ENCODE peak calls at places on chromosomes 12 and 14, in eight cellular contexts. A is neural crest cell; O is GM12865; K is H9; J is CMK; E is HepG2; X is mesendoderm; V is central memory CD8-positive, alpha-beta T cell. D is an unnamed sample.

GRCh38 chr14:75234173-75234855 is 44.3 kb upstream of the FOS start:
- DNase-seq in A (no peak), K (no peak), X (no peak), V (no peak), J (no peak), E (peak), O (no peak), D (peak)

GRCh38 chr14:86802726-86803125 is 1190.3 kb downstream of the GALC start:
- DNase-seq in K (no peak), O (no peak), E (no peak), V (no peak), X (no peak), A (no peak), J (no peak), D (no peak)

GRCh38 chr14:96098309-96098998 is 59.3 kb downstream of the C14orf132 start:
- DNase-seq in J (no peak), E (peak), V (no peak), O (peak), K (peak), X (peak), A (peak), D (peak)

GRCh38 chr14:96497087-96497486 is 5.1 kb upstream of the PAPOLA start:
- DNase-seq in K (no peak), O (peak), X (no peak), E (no peak), V (no peak), A (no peak), J (no peak), D (no peak)

GRCh38 chr12:67394600-67394999 is 125.4 kb downstream of the CAND1 start:
- DNase-seq in E (no peak), X (peak), V (no peak), K (peak), J (no peak), A (no peak), O (no peak), D (no peak)

GRCh38 chr12:115922952-115923564 is 354.4 kb downstream of the MED13L start:
- DNase-seq in X (peak), J (no peak), K (no peak), O (peak), A (no peak), E (peak), V (no peak), D (peak)

GRCh38 chr12:101086490-101086889 is 123.5 kb downstream of the SLC5A8 start:
- DNase-seq in E (no peak), V (no peak), X (peak), O (no peak), A (no peak), J (no peak), K (peak), D (peak)

GRCh38 chr12:107912421-107913004 is 138.0 kb downstream of the ASCL4 start:
- DNase-seq in O (peak), X (peak), V (peak), A (peak), K (peak), J (peak), E (no peak), D (peak)

GRCh38 chr14:29316936-29317335 is 550.3 kb downstream of the FOXG1 start:
- DNase-seq in E (no peak), K (no peak), J (no peak), A (no peak), V (no peak), O (no peak), X (no peak), D (no peak)

GRCh38 chr12:20212658-20213387 is 155.5 kb upstream of the PDE3A start:
- DNase-seq in V (no peak), J (no peak), A (peak), X (peak), E (no peak), K (peak), O (no peak), D (peak)

GRCh38 chr14:51566831-51567582 is 84.7 kb upstream of the FRMD6 start:
- DNase-seq in X (no peak), K (no peak), O (peak), J (no peak), V (no peak), E (no peak), A (no peak), D (no peak)

GRCh38 chr14:35401853-35402252 is 2.7 kb downstream of the NFKBIA start:
- DNase-seq in X (no peak), O (peak), J (no peak), A (no peak), E (no peak), V (no peak), K (no peak), D (no peak)

GRCh38 chr14:64388533-64389243 is 535 bp downstream of the MTHFD1 start:
- DNase-seq in E (peak), K (no peak), A (peak), X (peak), V (no peak), J (no peak), O (no peak), D (peak)

GRCh38 chr12:62792526-62792925 is 142.4 kb downstream of the PPM1H start:
- DNase-seq in O (no peak), V (no peak), K (no peak), X (no peak), E (no peak), J (no peak), A (no peak), D (no peak)

GRCh38 chr12:109881752-109882151 is 1.4 kb upstream of the GLTP start:
- DNase-seq in J (no peak), X (peak), V (no peak), A (no peak), O (no peak), E (no peak), K (no peak), D (no peak)

GRCh38 chr14:37143500-37143874 is 28.9 kb downstream of the SLC25A21 start:
- DNase-seq in J (no peak), K (no peak), V (no peak), E (no peak), O (no peak), A (no peak), X (no peak), D (no peak)

GRCh38 chr14:100307215-100308111 is 1.2 kb upstream of the SLC25A29 start:
- DNase-seq in X (peak), O (no peak), A (peak), J (no peak), E (no peak), K (no peak), V (no peak), D (peak)

GRCh38 chr14:20413785-20414117 is 450 bp upstream of the TEP1 start:
- DNase-seq in K (no peak), O (peak), X (peak), V (no peak), J (no peak), A (no peak), E (no peak), D (no peak)

GRCh38 chr14:45112886-45113772 is 21.2 kb downstream of the FKBP3 start:
- DNase-seq in K (no peak), E (peak), J (no peak), V (no peak), X (no peak), O (no peak), A (no peak), D (no peak)

GRCh38 chr12:100311317-100311716 is 44.3 kb downstream of the SCYL2 start:
- DNase-seq in K (no peak), A (no peak), X (no peak), E (no peak), O (no peak), J (no peak), V (no peak), D (no peak)

GRCh38 chr12:113996026-113996425 is 29.9 kb upstream of the RBM19 start:
- DNase-seq in A (no peak), K (peak), J (no peak), V (no peak), E (peak), O (no peak), X (peak), D (peak)

GRCh38 chr12:90729741-90730140 is 225.2 kb downstream of the CCER1 start:
- DNase-seq in V (no peak), E (no peak), O (no peak), J (no peak), K (no peak), A (no peak), X (peak), D (no peak)

GRCh38 chr12:115245005-115245404 is 561.0 kb upstream of the TBX3 start:
- DNase-seq in X (no peak), A (no peak), O (no peak), E (no peak), K (no peak), V (no peak), J (no peak), D (no peak)

D was measured in ELF-1.